ENCODE peak calls at places on chromosomes 6 and 20, in six cellular contexts. V is Peyer's patch; I is GM23338; D is activated CD4-positive, CD25-positive, alpha-beta regulatory T cell; A is T-helper 9 cell; E is ELR. Z is an unnamed sample.

GRCh38 chr20:64113796-64114355 is 6.5 kb upstream of the NPBWR2 start:
- DNase-seq in V (peak), I (peak), D (no peak), A (no peak), E (no peak), Z (no peak)

GRCh38 chr6:81995548-81996289 is 243.2 kb upstream of the TENT5A start:
- DNase-seq in V (no peak), I (no peak), D (no peak), A (no peak), E (peak), Z (peak)

GRCh38 chr6:122838060-122838780 is 49.2 kb downstream of the SMPDL3A start:
- DNase-seq in V (no peak), I (peak), D (no peak), A (no peak), E (peak), Z (peak)

GRCh38 chr6:162203287-162203686 is 524.3 kb downstream of the PRKN start:
- DNase-seq in V (no peak), I (no peak), D (no peak), A (no peak), E (no peak), Z (no peak)

GRCh38 chr6:108464506-108465084 is 96.1 kb upstream of the FOXO3 start:
- DNase-seq in V (no peak), I (peak), D (no peak), A (no peak), E (peak), Z (peak)

GRCh38 chr6:31227143-31227542 is 44.7 kb downstream of the HLA-C start:
- DNase-seq in V (no peak), I (no peak), D (no peak), A (no peak), E (peak), Z (no peak)

GRCh38 chr6:57267586-57268293 is 45.6 kb upstream of the RAB23 start:
- DNase-seq in V (peak), I (peak), D (no peak), A (peak), E (peak), Z (peak)

GRCh38 chr6:83411731-83412130 is 19.1 kb downstream of the ME1 start:
- DNase-seq in V (no peak), I (no peak), D (no peak), A (no peak), E (no peak), Z (no peak)

GRCh38 chr6:128204621-128205020 is 303.8 kb upstream of the THEMIS start:
- DNase-seq in V (no peak), I (peak), D (no peak), A (no peak), E (peak), Z (peak)

GRCh38 chr20:45055056-45055455 is 45.9 kb downstream of the KCNS1 start:
- DNase-seq in V (no peak), I (no peak), D (no peak), A (no peak), E (no peak), Z (peak)

GRCh38 chr6:158552796-158553138 is 7.1 kb upstream of the TMEM181 start:
- DNase-seq in V (no peak), I (no peak), D (no peak), A (no peak), E (no peak), Z (no peak)

GRCh38 chr6:41558033-41558807 is 12.0 kb downstream of the FOXP4 start:
- DNase-seq in V (no peak), I (no peak), D (no peak), A (no peak), E (no peak), Z (no peak)

GRCh38 chr6:146968041-146968760 is 236.0 kb upstream of the STXBP5 start:
- DNase-seq in V (no peak), I (no peak), D (no peak), A (no peak), E (peak), Z (peak)

GRCh38 chr6:81772741-81773140 is 20.3 kb upstream of the TENT5A start:
- DNase-seq in V (no peak), I (no peak), D (no peak), A (no peak), E (peak), Z (peak)

GRCh38 chr6:83847179-83847578 is 6.0 kb upstream of the RIPPLY2 start:
- DNase-seq in V (no peak), I (no peak), D (no peak), A (no peak), E (no peak), Z (no peak)

GRCh38 chr20:62239278-62239879 is 1.1 kb downstream of the OSBPL2 start:
- DNase-seq in V (no peak), I (no peak), D (no peak), A (no peak), E (no peak), Z (peak)

GRCh38 chr6:1394591-1395463 is 5.5 kb downstream of the FOXF2 start:
- DNase-seq in V (no peak), I (peak), D (no peak), A (no peak), E (peak), Z (peak)

GRCh38 chr20:56433880-56434255 is 21.8 kb downstream of the CASS4 start:
- DNase-seq in V (no peak), I (no peak), D (no peak), A (no peak), E (peak), Z (peak)

GRCh38 chr6:38646166-38646565 is 6.4 kb upstream of the BTBD9 start:
- DNase-seq in V (no peak), I (peak), D (no peak), A (no peak), E (peak), Z (peak)

GRCh38 chr6:1363298-1363697 is 26.1 kb upstream of the FOXF2 start:
- DNase-seq in V (no peak), I (no peak), D (no peak), A (no peak), E (no peak), Z (no peak)

GRCh38 chr6:39425346-39426056 is 103.0 kb upstream of the KCNK16 start:
- DNase-seq in V (no peak), I (no peak), D (no peak), A (no peak), E (peak), Z (no peak)

GRCh38 chr6:8215631-8216030 is 113.3 kb upstream of the EEF1E1 start:
- DNase-seq in V (no peak), I (no peak), D (no peak), A (no peak), E (peak), Z (peak)

GRCh38 chr6:154509421-154510143 is 903 bp downstream of the CNKSR3 start:
- DNase-seq in V (no peak), I (peak), D (no peak), A (no peak), E (peak), Z (peak)

GRCh38 chr20:3330046-3330741 is 77.3 kb downstream of the DNAAF9 start:
- DNase-seq in V (no peak), I (no peak), D (no peak), A (no peak), E (peak), Z (peak)

GRCh38 chr20:19950042-19950441 is 67.1 kb upstream of the NAA20 start:
- DNase-seq in V (no peak), I (no peak), D (no peak), A (no peak), E (no peak), Z (no peak)

GRCh38 chr20:29408034-29408695 is 1849.3 kb upstream of the DEFB115 start:
- DNase-seq in V (no peak), I (no peak), D (no peak), A (no peak), E (no peak), Z (no peak)

GRCh38 chr6:89260832-89261231 is 43.7 kb upstream of the GABRR1 start:
- DNase-seq in V (no peak), I (no peak), D (no peak), A (no peak), E (no peak), Z (no peak)

GRCh38 chr6:2999005-2999620 is 581 bp upstream of the NQO2 start:
- DNase-seq in V (peak), I (no peak), D (no peak), A (no peak), E (peak), Z (peak)

GRCh38 chr6:150395388-150396009 is 26.7 kb downstream of the IYD start:
- DNase-seq in V (peak), I (peak), D (no peak), A (no peak), E (peak), Z (peak)